ENCODE peak calls at places on chromosomes 6 and 20, in eight cellular contexts. M is transverse colon; L is activated T-cell treated with anti-CD3 and anti-CD28 coated beads, Interleukin-2, amount 50 U/mL, for 4 hours; Q is astrocyte of the cerebellum; F is IMR-90; Y is stimulated activated CD4-positive, alpha-beta T cell treated with anti-CD3 and anti-CD28 coated beads, Interleukin-2, amount 100 ng/mL, for 48 hours; A is HTR-8/SVneo; V is NCI-H524. O is an unnamed sample.

GRCh38 chr20:58294497-58295455 is 14.7 kb upstream of the RAB22A start:
- DNase-seq in M (no peak), L (no peak), Q (no peak), F (no peak), Y (no peak), A (peak; percentile 83), V (no peak), O (no peak)

GRCh38 chr6:88013015-88013414 is 34.6 kb upstream of the SPACA1 start:
- DNase-seq in M (no peak), L (no peak), Q (no peak), F (no peak), Y (no peak), A (no peak), V (no peak), O (no peak)

GRCh38 chr6:37047933-37048850 is 42.7 kb downstream of the FGD2 start:
- DNase-seq in M (no peak), L (no peak), Q (no peak), F (no peak), Y (no peak), A (no peak), V (no peak), O (no peak)

GRCh38 chr6:129501401-129502051 is 208.5 kb downstream of the ARHGAP18 start:
- DNase-seq in M (peak; percentile 14), L (peak; percentile 47), Q (peak; percentile 98), F (peak; percentile 96), Y (no peak), A (peak; percentile 62), V (peak; percentile 62), O (no peak)

GRCh38 chr20:51306521-51307358 is 235.8 kb downstream of the NFATC2 start:
- DNase-seq in M (peak; percentile 79), L (peak; percentile 67), Q (peak; percentile 47), F (peak; percentile 70), Y (peak; percentile 82), A (peak; percentile 98), V (peak; percentile 75), O (peak; percentile 58)

GRCh38 chr6:45483501-45483900 is 105.8 kb upstream of the SUPT3H start:
- DNase-seq in M (no peak), L (no peak), Q (no peak), F (peak; percentile 38), Y (no peak), A (no peak), V (no peak), O (no peak)

GRCh38 chr20:56429496-56429895 is 17.4 kb downstream of the CASS4 start:
- DNase-seq in M (no peak), L (peak; percentile 52), Q (no peak), F (peak; percentile 94), Y (no peak), A (peak; percentile 61), V (no peak), O (no peak)

GRCh38 chr20:326645-327031 is 1.3 kb downstream of the SOX12 start:
- DNase-seq in M (peak; percentile 31), L (no peak), Q (no peak), F (no peak), Y (no peak), A (no peak), V (peak; percentile 67), O (no peak)

GRCh38 chr6:168506460-168506859 is 65.5 kb downstream of the SMOC2 start:
- DNase-seq in M (no peak), L (no peak), Q (no peak), F (no peak), Y (no peak), A (no peak), V (no peak), O (no peak)

GRCh38 chr6:127879685-127880084 is 21.2 kb downstream of the THEMIS start:
- DNase-seq in M (no peak), L (no peak), Q (no peak), F (peak; percentile 7), Y (no peak), A (no peak), V (peak; percentile 79), O (no peak)

GRCh38 chr6:160007581-160007980 is 38.7 kb downstream of the IGF2R start:
- DNase-seq in M (no peak), L (no peak), Q (no peak), F (peak; percentile 28), Y (no peak), A (no peak), V (no peak), O (no peak)

GRCh38 chr20:47262365-47263013 is 94.0 kb downstream of the ZMYND8 start:
- DNase-seq in M (no peak), L (no peak), Q (no peak), F (no peak), Y (no peak), A (no peak), V (peak; percentile 98), O (no peak)

GRCh38 chr20:13739726-13740649 is 44.7 kb downstream of the ESF1 start:
- DNase-seq in M (no peak), L (no peak), Q (no peak), F (no peak), Y (no peak), A (no peak), V (no peak), O (no peak)

GRCh38 chr6:54860739-54861138 is 14.2 kb downstream of the FAM83B start:
- DNase-seq in M (no peak), L (no peak), Q (peak; percentile 67), F (peak; percentile 72), Y (no peak), A (no peak), V (no peak), O (no peak)

GRCh38 chr20:51570755-51571469 is 28.4 kb upstream of the NFATC2 start:
- DNase-seq in M (peak; percentile 15), L (no peak), Q (no peak), F (peak; percentile 17), Y (no peak), A (no peak), V (no peak), O (no peak)

GRCh38 chr20:50339196-50339901 is 148.7 kb downstream of the CEBPB start:
- DNase-seq in M (no peak), L (no peak), Q (peak; percentile 23), F (peak; percentile 69), Y (no peak), A (peak; percentile 65), V (no peak), O (no peak)

GRCh38 chr6:69865126-69865525 is 1.2 kb upstream of the COL19A1 start:
- DNase-seq in M (no peak), L (no peak), Q (no peak), F (peak; percentile 39), Y (no peak), A (no peak), V (no peak), O (no peak)

GRCh38 chr6:12164508-12164770 is 125.7 kb upstream of the EDN1 start:
- DNase-seq in M (no peak), L (no peak), Q (no peak), F (peak; percentile 48), Y (no peak), A (no peak), V (no peak), O (no peak)

GRCh38 chr6:10210052-10210451 is 204.8 kb downstream of the TFAP2A start:
- DNase-seq in M (no peak), L (no peak), Q (no peak), F (no peak), Y (no peak), A (peak; percentile 31), V (no peak), O (no peak)

GRCh38 chr6:73452107-73452461 is at the start of gene CGAS:
- DNase-seq in M (peak; percentile 83), L (peak; percentile 69), Q (peak; percentile 3), F (peak; percentile 62), Y (peak; percentile 71), A (no peak), V (no peak), O (peak; percentile 64)

GRCh38 chr6:132525866-132526265 is 12.2 kb upstream of the TAAR9 start:
- DNase-seq in M (no peak), L (no peak), Q (no peak), F (no peak), Y (no peak), A (no peak), V (no peak), O (no peak)

GRCh38 chr6:124226396-124226795 is 422.7 kb downstream of the NKAIN2 start:
- DNase-seq in M (no peak), L (no peak), Q (peak; percentile 66), F (no peak), Y (no peak), A (no peak), V (no peak), O (no peak)

GRCh38 chr6:3517350-3517749 is 60.5 kb upstream of the SLC22A23 start:
- DNase-seq in M (no peak), L (no peak), Q (peak; percentile 69), F (peak; percentile 95), Y (no peak), A (peak; percentile 53), V (peak; percentile 93), O (no peak)

GRCh38 chr6:74654296-74654695 is 551.6 kb downstream of the COL12A1 start:
- DNase-seq in M (no peak), L (no peak), Q (no peak), F (no peak), Y (no peak), A (no peak), V (no peak), O (no peak)

GRCh38 chr20:22775671-22776139 is 191.3 kb upstream of the FOXA2 start:
- DNase-seq in M (no peak), L (no peak), Q (no peak), F (peak; percentile 65), Y (no peak), A (peak; percentile 56), V (no peak), O (no peak)

GRCh38 chr6:141394565-141395051 is 738.1 kb upstream of the GJE1 start:
- DNase-seq in M (no peak), L (no peak), Q (no peak), F (no peak), Y (no peak), A (no peak), V (no peak), O (no peak)

GRCh38 chr6:112600168-112600567 is 253.0 kb downstream of the RFPL4B start:
- DNase-seq in M (no peak), L (no peak), Q (no peak), F (no peak), Y (no peak), A (no peak), V (peak; percentile 30), O (no peak)

GRCh38 chr20:59122377-59122932 is 41.2 kb upstream of the ZNF831 start:
- DNase-seq in M (no peak), L (no peak), Q (no peak), F (no peak), Y (no peak), A (no peak), V (no peak), O (peak; percentile 14)

GRCh38 chr20:47677314-47678129 is 107.8 kb downstream of the SULF2 start:
- DNase-seq in M (peak; percentile 42), L (peak; percentile 56), Q (no peak), F (peak; percentile 16), Y (peak; percentile 71), A (peak; percentile 88), V (peak; percentile 50), O (peak; percentile 29)

GRCh38 chr6:140445474-140446004 is 1071.1 kb upstream of the CITED2 start:
- DNase-seq in M (no peak), L (no peak), Q (peak; percentile 55), F (peak; percentile 53), Y (no peak), A (no peak), V (no peak), O (no peak)

GRCh38 chr20:43731469-43731868 is 4.7 kb upstream of the GTSF1L start:
- DNase-seq in M (no peak), L (no peak), Q (peak; percentile 57), F (peak; percentile 84), Y (no peak), A (peak; percentile 94), V (no peak), O (no peak)

GRCh38 chr6:38937839-38938613 is 110.6 kb upstream of the GLP1R start:
- DNase-seq in M (no peak), L (no peak), Q (no peak), F (no peak), Y (no peak), A (no peak), V (no peak), O (no peak)

GRCh38 chr6:12548526-12548925 is 168.0 kb upstream of the PHACTR1 start:
- DNase-seq in M (no peak), L (no peak), Q (peak; percentile 77), F (peak; percentile 59), Y (no peak), A (no peak), V (no peak), O (no peak)

GRCh38 chr6:54335871-54336270 is 27.6 kb downstream of the TINAG start:
- DNase-seq in M (no peak), L (no peak), Q (peak; percentile 93), F (peak; percentile 99), Y (no peak), A (peak; percentile 64), V (no peak), O (no peak)